ENCODE peak calls at places on chromosomes 1 and 21, in eight cellular contexts. J is AG08395; X is HuH-7.5; C is hypothalamus; O is stimulated activated CD8-positive, alpha-beta memory T cell treated with anti-CD3 and anti-CD28 coated beads, Interleukin-15, amount 100 ng/mL, for 24 hours; L is iPS-NIHi11; Y is NCI-H2107; T is IMR-90. E is an unnamed sample.

GRCh38 chr1:90725961-90726715 is 9.0 kb upstream of the BARHL2 start:
- DNase-seq in T (peak), O (no peak), L (no peak), C (no peak), J (no peak), Y (no peak), X (no peak), E (no peak)

GRCh38 chr1:197469620-197470210 is 201.7 kb downstream of the CRB1 start:
- DNase-seq in Y (no peak), T (no peak), X (no peak), J (no peak), C (no peak), O (no peak), L (no peak), E (no peak)

GRCh38 chr1:152459596-152460528 is 45.8 kb upstream of the CRNN start:
- DNase-seq in X (peak), C (peak), J (peak), Y (peak), T (peak), O (peak), L (peak), E (no peak)

GRCh38 chr1:94974824-94975223 is 47.9 kb upstream of the CNN3 start:
- DNase-seq in O (no peak), X (no peak), Y (no peak), T (peak), L (no peak), C (no peak), J (peak), E (no peak)

GRCh38 chr1:162144853-162145252 is 75.4 kb downstream of the NOS1AP start:
- DNase-seq in L (peak), C (peak), X (no peak), O (no peak), Y (peak), T (no peak), J (no peak), E (peak)

GRCh38 chr1:35448344-35448801 is 108.8 kb downstream of the KIAA0319L start:
- DNase-seq in Y (no peak), L (no peak), X (no peak), C (no peak), T (peak), J (peak), O (no peak), E (no peak)

GRCh38 chr1:59029768-59030167 is 245.9 kb upstream of the JUN start:
- DNase-seq in Y (no peak), O (no peak), L (no peak), C (no peak), J (no peak), T (no peak), X (no peak), E (no peak)

GRCh38 chr1:206770531-206771352 is at the start of gene IL19:
- DNase-seq in J (peak), Y (no peak), X (no peak), T (peak), L (no peak), C (no peak), O (no peak), E (no peak)

GRCh38 chr1:8169364-8170058 is 143.4 kb upstream of the ERRFI1 start:
- DNase-seq in L (peak), T (peak), O (no peak), Y (no peak), C (peak), X (peak), J (peak), E (no peak)

GRCh38 chr1:151356668-151357067 is 9.6 kb upstream of the RFX5 start:
- DNase-seq in Y (no peak), J (no peak), X (no peak), C (no peak), L (no peak), T (no peak), O (no peak), E (no peak)

GRCh38 chr1:160720366-160720765 is 8.7 kb upstream of the CD48 start:
- DNase-seq in X (no peak), J (no peak), O (no peak), L (no peak), T (no peak), C (no peak), Y (no peak), E (no peak)

GRCh38 chr21:38775733-38776132 is 30.0 kb upstream of the ETS2 start:
- DNase-seq in T (no peak), O (no peak), Y (no peak), X (no peak), L (no peak), C (no peak), J (no peak), E (no peak)